ENCODE peak calls at places on chromosomes 1 and 21, in five cellular contexts. E, O, G, K and H are unnamed samples.
A peak's percentile ranks its signal among the peaks of the same experiment; 100 is the strongest.

GRCh38 chr1:66505671-66506392 is 28.1 kb upstream of the SGIP1 start:
- DNase-seq in K (no peak), E (peak; percentile 26), G (no peak), O (no peak), H (no peak)

GRCh38 chr1:178609015-178609414 is 96.1 kb downstream of the TEX35 start:
- DNase-seq in G (no peak), O (no peak), K (no peak), E (no peak), H (no peak)

GRCh38 chr1:244964112-244964971 is 100.0 kb upstream of the HNRNPU start:
- DNase-seq in O (no peak), G (no peak), K (no peak), E (peak; percentile 59), H (no peak)

GRCh38 chr1:65799601-65800000 is 6.9 kb downstream of the PDE4B start:
- DNase-seq in K (no peak), E (no peak), O (peak; percentile 77), G (no peak), H (no peak)

GRCh38 chr21:34881894-34882371 is 167.2 kb downstream of the RUNX1 start:
- DNase-seq in K (no peak), O (no peak), G (no peak), E (no peak), H (no peak)

GRCh38 chr1:231507476-231508355 is 20.8 kb upstream of the TSNAX start:
- DNase-seq in K (no peak), G (peak; percentile 41), E (no peak), O (no peak), H (no peak)

GRCh38 chr1:93349231-93350135 is 3.8 kb downstream of the DR1 start:
- DNase-seq in G (no peak), K (no peak), O (no peak), E (peak; percentile 23), H (no peak)

GRCh38 chr1:192951961-192952460 is 107.1 kb downstream of the UCHL5 start:
- DNase-seq in K (no peak), E (no peak), G (peak; percentile 42), O (no peak), H (no peak)

GRCh38 chr1:31122101-31122735 is 56.7 kb upstream of the PUM1 start:
- DNase-seq in O (no peak), K (no peak), G (peak; percentile 17), E (peak; percentile 3), H (no peak)

GRCh38 chr1:161258439-161259386 is at the start of gene PCP4L1:
- DNase-seq in O (peak; percentile 34), K (peak; percentile 43), E (peak; percentile 51), G (peak; percentile 46), H (peak; percentile 31)

GRCh38 chr1:212260557-212261342 is 24.5 kb upstream of the PPP2R5A start:
- DNase-seq in O (no peak), G (no peak), E (no peak), K (no peak), H (no peak)

GRCh38 chr1:1331068-1331965 is at the start of gene TAS1R3:
- DNase-seq in O (no peak), E (no peak), K (no peak), G (no peak), H (no peak)

GRCh38 chr1:197776348-197777082 is 1.2 kb upstream of the DENND1B start:
- DNase-seq in E (no peak), K (no peak), G (peak; percentile 51), O (no peak), H (no peak)

GRCh38 chr1:103514920-103515503 is 10.5 kb upstream of the RNPC3 start:
- DNase-seq in O (peak; percentile 24), G (peak; percentile 71), K (no peak), E (peak; percentile 82), H (no peak)

GRCh38 chr21:26405735-26406361 is 167.2 kb downstream of the CYYR1 start:
- DNase-seq in K (no peak), E (peak; percentile 13), G (peak; percentile 66), O (no peak), H (no peak)

GRCh38 chr1:77824083-77824482 is 44.6 kb downstream of the MIGA1 start:
- DNase-seq in E (no peak), O (no peak), K (no peak), G (no peak), H (no peak)

GRCh38 chr1:225735252-225736149 is 42.1 kb upstream of the SRP9 start:
- DNase-seq in G (no peak), O (no peak), E (peak; percentile 86), K (no peak), H (no peak)

GRCh38 chr1:40308036-40308727 is 8.9 kb downstream of the COL9A2 start:
- DNase-seq in G (no peak), O (no peak), E (peak; percentile 86), K (no peak), H (peak; percentile 77)